ENCODE peak calls at places on chromosome 16, in six cellular contexts. A is neural progenitor cell, F is Peyer's patch, M is BJ, U is HCT116, X is right lobe of liver. Q is an unnamed sample.

GRCh38 chr16:30700491-30700890 is 1.5 kb downstream of the SRCAP start:
- DNase-seq in X (no peak), M (no peak), A (no peak), F (no peak), U (no peak), Q (no peak)

GRCh38 chr16:48507346-48507745 is 102.6 kb downstream of the N4BP1 start:
- DNase-seq in X (no peak), U (no peak), F (no peak), A (no peak), M (no peak), Q (no peak)

GRCh38 chr16:69626256-69626655 is 60.5 kb downstream of the NFAT5 start:
- DNase-seq in F (no peak), M (no peak), U (no peak), X (no peak), A (no peak), Q (peak; percentile 17)

GRCh38 chr16:84663433-84664101 is 15.3 kb downstream of the KLHL36 start:
- DNase-seq in X (no peak), U (no peak), M (no peak), A (no peak), F (no peak), Q (no peak)

GRCh38 chr16:84730406-84731106 is 30.8 kb downstream of the USP10 start:
- DNase-seq in M (peak; percentile 85), A (no peak), X (peak; percentile 56), F (peak; percentile 88), U (peak; percentile 75), Q (peak; percentile 92)

GRCh38 chr16:29311636-29312344 is 94.7 kb downstream of the NPIPB11 start:
- DNase-seq in X (no peak), M (no peak), F (no peak), U (no peak), A (no peak), Q (no peak)

GRCh38 chr16:86072328-86073102 is 173.6 kb downstream of the IRF8 start:
- DNase-seq in M (peak; percentile 6), U (peak; percentile 68), X (peak; percentile 42), A (peak; percentile 78), F (peak; percentile 84), Q (peak; percentile 43)

GRCh38 chr16:81841709-81842108 is 62.6 kb downstream of the PLCG2 start:
- DNase-seq in X (no peak), A (no peak), M (no peak), U (no peak), F (peak; percentile 61), Q (no peak)

GRCh38 chr16:11198817-11199216 is 57.2 kb downstream of the SOCS1 start:
- DNase-seq in X (no peak), A (no peak), F (peak; percentile 71), U (peak; percentile 70), M (no peak), Q (peak; percentile 58)

GRCh38 chr16:15757630-15758251 is 99.1 kb downstream of the MYH11 start:
- DNase-seq in A (no peak), U (no peak), M (no peak), X (no peak), F (no peak), Q (no peak)

GRCh38 chr16:22771551-22771950 is 42.4 kb upstream of the HS3ST2 start:
- DNase-seq in U (no peak), F (no peak), A (no peak), M (no peak), X (no peak), Q (no peak)

GRCh38 chr16:56281256-56281805 is 90.0 kb downstream of the GNAO1 start:
- DNase-seq in M (no peak), X (no peak), A (peak; percentile 95), F (no peak), U (no peak), Q (peak; percentile 10)

GRCh38 chr16:79901522-79901921 is 301.0 kb upstream of the MAF start:
- DNase-seq in A (no peak), X (no peak), F (no peak), U (no peak), M (no peak), Q (no peak)

GRCh38 chr16:65679785-65680184 is 557.9 kb upstream of the CDH11 start:
- DNase-seq in F (no peak), X (no peak), A (no peak), U (no peak), M (no peak), Q (no peak)

GRCh38 chr16:30119428-30119827 is 3.6 kb downstream of the MAPK3 start:
- DNase-seq in X (no peak), M (no peak), F (no peak), A (no peak), U (no peak), Q (peak; percentile 20)

GRCh38 chr16:53829186-53829747 is 125.3 kb downstream of the FTO start:
- DNase-seq in M (no peak), X (no peak), A (no peak), U (no peak), F (no peak), Q (peak; percentile 22)

GRCh38 chr16:81713796-81714195 is 65.3 kb upstream of the PLCG2 start:
- DNase-seq in X (no peak), A (no peak), M (no peak), U (no peak), F (no peak), Q (no peak)

GRCh38 chr16:57371494-57372371 is 557 bp upstream of the CX3CL1 start:
- DNase-seq in A (no peak), X (peak; percentile 74), U (no peak), F (no peak), M (no peak), Q (no peak)

GRCh38 chr16:78844028-78844427 is 744.6 kb downstream of the WWOX start:
- DNase-seq in A (no peak), X (no peak), F (no peak), U (no peak), M (no peak), Q (no peak)

GRCh38 chr16:74713876-74714275 is 13.2 kb upstream of the MLKL start:
- DNase-seq in A (no peak), F (no peak), X (no peak), U (no peak), M (no peak), Q (no peak)
- H3K4me3 ChIP-seq in A (no peak overlapping the region), F (no peak overlapping the region), X (no peak overlapping the region), U (no peak overlapping the region), M (no peak overlapping the region), Q (no peak overlapping the region)

GRCh38 chr16:165539-166374 is at the start of gene HBM:
- DNase-seq in U (no peak), M (no peak), X (no peak), A (peak; percentile 43), F (no peak), Q (no peak)

GRCh38 chr16:167117-167462 is 1.3 kb downstream of the HBM start:
- DNase-seq in U (no peak), M (no peak), X (no peak), A (no peak), F (no peak), Q (no peak)

GRCh38 chr16:165218-165538 is 600 bp upstream of the HBM start:
- DNase-seq in X (no peak), A (peak; percentile 35), U (no peak), M (no peak), F (no peak), Q (no peak)

GRCh38 chr16:168424-168823 is 2.6 kb downstream of the HBM start:
- DNase-seq in F (no peak), U (no peak), A (no peak), X (no peak), M (no peak), Q (no peak)

DNA sequence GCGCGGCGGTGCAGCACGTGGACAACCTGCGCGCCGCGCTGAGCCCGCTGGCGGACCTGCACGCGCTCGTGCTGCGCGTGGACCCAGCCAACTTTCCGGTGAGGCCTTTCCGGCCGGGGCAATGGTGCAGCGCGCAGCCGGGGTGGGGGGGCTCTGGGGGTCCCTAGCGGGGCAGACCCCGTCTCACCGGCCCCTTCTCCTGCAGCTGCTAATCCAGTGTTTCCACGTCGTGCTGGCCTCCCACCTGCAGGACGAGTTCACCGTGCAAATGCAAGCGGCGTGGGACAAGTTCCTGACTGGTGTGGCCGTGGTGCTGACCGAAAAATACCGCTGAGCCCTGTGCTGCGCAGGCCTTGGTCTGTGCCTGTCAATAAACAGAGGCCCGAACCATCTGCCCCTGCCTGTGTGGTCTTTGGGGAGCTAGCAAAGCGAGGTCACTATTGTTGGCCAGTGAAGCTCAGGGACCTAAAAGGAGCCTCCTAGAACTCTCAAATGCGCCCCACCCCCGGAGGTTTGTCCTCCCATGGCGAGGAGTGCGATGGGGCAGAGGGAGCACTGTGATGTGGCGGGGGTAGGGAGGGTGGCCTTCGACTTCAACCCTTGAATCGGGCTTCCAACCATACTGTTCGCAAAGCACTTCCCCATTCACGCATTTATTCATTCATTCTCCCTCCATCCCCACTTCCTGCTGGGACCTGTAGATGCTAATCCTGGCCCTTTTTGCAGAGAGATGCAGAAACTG is 768 bp downstream of the HBM start:
- DNase-seq in A (peak; percentile 43), X (no peak), F (no peak), M (no peak), U (no peak), Q (no peak)
- H3K27me3 ChIP-seq in A (peaks cover 84% of the 10 kb centered on the region), X (peaks cover 16% of the 10 kb centered on the region), F (no peaks in the 10 kb centered on the region), M (peaks cover 37% of the 10 kb centered on the region), U (no peaks in the 10 kb centered on the region), Q (peaks cover 34% of the 10 kb centered on the region)

GRCh38 chr16:3025032-3026002 is 1.5 kb downstream of the THOC6 start:
- DNase-seq in F (no peak), M (no peak), A (no peak), X (no peak), U (no peak), Q (no peak)

GRCh38 chr16:3027488-3027795 is 3.6 kb downstream of the THOC6 start:
- DNase-seq in A (no peak), F (no peak), U (no peak), M (no peak), X (no peak), Q (no peak)

GRCh38 chr16:3026609-3027487 is 3.0 kb downstream of the THOC6 start:
- DNase-seq in X (no peak), F (no peak), M (no peak), U (no peak), A (no peak), Q (no peak)

GRCh38 chr16:3023669-3024478 is at the start of the genes HCFC1R1 and THOC6:
- DNase-seq in M (peak; percentile 88), A (peak; percentile 99), F (peak; percentile 99), U (peak; percentile 98), X (peak; percentile 98), Q (peak; percentile 93)

GRCh38 chr16:3026003-3026378 is 2.2 kb downstream of the THOC6 start:
- DNase-seq in A (no peak), M (no peak), U (no peak), X (no peak), F (no peak), Q (no peak)
- H3K4me3 ChIP-seq in A (no peak overlapping the region), M (no peak overlapping the region), U (no peak overlapping the region), X (no peak overlapping the region), F (no peak overlapping the region), Q (no peak overlapping the region)

DNA sequence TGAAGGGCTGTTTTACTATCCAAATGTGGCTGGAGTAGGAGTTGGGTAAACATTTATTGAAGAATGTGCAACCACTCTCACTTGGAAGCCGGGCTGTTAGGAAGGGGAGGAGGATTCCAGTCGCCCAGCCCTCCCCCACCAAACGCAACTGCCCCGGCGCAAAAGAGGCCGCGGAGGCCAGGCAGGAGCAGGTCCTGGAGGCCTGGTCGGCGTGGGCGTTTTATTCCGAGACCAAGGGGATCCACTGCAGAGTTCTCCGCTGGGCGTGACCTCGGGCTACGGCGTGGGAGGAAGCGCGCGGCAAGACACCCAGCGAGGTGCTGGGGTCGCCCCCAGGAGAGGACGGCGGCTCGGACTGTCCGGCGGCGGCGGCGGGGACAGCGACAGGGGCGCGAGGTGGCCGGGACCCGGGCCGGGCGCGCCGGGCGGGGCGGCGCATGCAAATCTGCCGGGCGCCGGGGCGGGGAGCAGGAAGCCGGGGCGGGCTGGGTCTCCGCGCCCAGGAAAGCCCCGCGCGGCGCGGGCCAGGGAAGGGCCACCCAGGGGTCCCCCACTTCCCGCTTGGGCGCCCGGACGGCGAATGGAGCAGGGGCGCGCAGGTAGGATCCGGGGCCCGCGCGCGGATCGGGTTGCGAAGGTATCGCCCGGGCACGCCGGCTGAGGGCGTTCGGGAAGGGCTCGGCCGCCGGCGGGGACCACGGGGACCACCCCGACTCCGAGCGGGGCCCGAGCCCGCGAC is at the start of gene IL4R:
- DNase-seq in A (peak; percentile 73), U (peak; percentile 22), F (peak; percentile 80), X (peak; percentile 91), M (no peak), Q (peak; percentile 49)
- H3K27me3 ChIP-seq in A (peaks cover 61% of the 10 kb centered on the region), U (no peaks in the 10 kb centered on the region), F (no peaks in the 10 kb centered on the region), X (no peaks in the 10 kb centered on the region), M (no peaks in the 10 kb centered on the region), Q (no peaks in the 10 kb centered on the region)